ENCODE peak calls at places on chromosomes 12 and 14, in six cellular contexts. Q is right lobe of liver, E is HFFc6, H is neural crest cell, P is OCI-M1, D is IMR-90. Y is an unnamed sample.

GRCh38 chr12:92034858-92035401 is 110.7 kb downstream of the BTG1 start:
- DNase-seq in Q (peak), E (peak), H (no peak), P (no peak), D (peak), Y (peak)

GRCh38 chr12:49121047-49121696 is 10.0 kb downstream of the TUBA1B start:
- DNase-seq in Q (peak), E (peak), H (peak), P (peak), D (peak), Y (peak)

GRCh38 chr12:113154351-113154973 is 4.9 kb downstream of the CFAP73 start:
- DNase-seq in Q (no peak), E (no peak), H (no peak), P (no peak), D (peak), Y (no peak)

GRCh38 chr12:3718100-3718499 is 34.8 kb downstream of the CRACR2A start:
- DNase-seq in Q (peak), E (no peak), H (no peak), P (no peak), D (no peak), Y (no peak)

GRCh38 chr14:57692671-57693070 is 173.2 kb downstream of the SLC35F4 start:
- DNase-seq in Q (no peak), E (peak), H (no peak), P (peak), D (peak), Y (no peak)

GRCh38 chr14:54564799-54565235 is 2.1 kb upstream of the SAMD4A start:
- DNase-seq in Q (no peak), E (peak), H (no peak), P (peak), D (peak), Y (peak)

GRCh38 chr12:132318618-132319033 is 10.8 kb downstream of the GALNT9 start:
- DNase-seq in Q (no peak), E (no peak), H (no peak), P (no peak), D (no peak), Y (no peak)

GRCh38 chr12:123767613-123768012 is 5.5 kb downstream of the DNAH10 start:
- DNase-seq in Q (no peak), E (no peak), H (no peak), P (peak), D (no peak), Y (no peak)

GRCh38 chr14:41037388-41037787 is 569.3 kb upstream of the LRFN5 start:
- DNase-seq in Q (no peak), E (no peak), H (no peak), P (no peak), D (no peak), Y (no peak)

GRCh38 chr14:63544641-63545234 is 1.6 kb upstream of the PPP2R5E start:
- DNase-seq in Q (no peak), E (peak), H (no peak), P (peak), D (peak), Y (no peak)

GRCh38 chr12:53292441-53292840 is 2.9 kb upstream of the PFDN5 start:
- DNase-seq in Q (no peak), E (no peak), H (no peak), P (no peak), D (no peak), Y (no peak)

GRCh38 chr12:27096420-27096819 is 14.0 kb upstream of the C12orf71 start:
- DNase-seq in Q (no peak), E (no peak), H (no peak), P (no peak), D (peak), Y (no peak)

GRCh38 chr14:94120667-94121335 is 8.6 kb downstream of the IFI27L2 start:
- DNase-seq in Q (no peak), E (peak), H (no peak), P (no peak), D (peak), Y (no peak)

GRCh38 chr12:94841171-94841570 is 162.3 kb downstream of the NDUFA12 start:
- DNase-seq in Q (no peak), E (no peak), H (no peak), P (no peak), D (no peak), Y (no peak)

GRCh38 chr12:48420031-48420775 is 52.2 kb upstream of the ANP32D start:
- DNase-seq in Q (no peak), E (no peak), H (no peak), P (no peak), D (no peak), Y (no peak)

GRCh38 chr12:120982659-120983058 is 4.3 kb downstream of the HNF1A start:
- DNase-seq in Q (no peak), E (no peak), H (no peak), P (no peak), D (no peak), Y (no peak)

GRCh38 chr12:104586325-104587048 is 129.7 kb downstream of the CHST11 start:
- DNase-seq in Q (no peak), E (no peak), H (no peak), P (no peak), D (no peak), Y (no peak)

GRCh38 chr14:42884100-42884499 is 1277.4 kb downstream of the LRFN5 start:
- DNase-seq in Q (no peak), E (no peak), H (no peak), P (peak), D (peak), Y (no peak)

Y was measured in frontal cortex.